ENCODE peak calls at places on chromosomes 5 and 9, in six cellular contexts. H, M, S, A, W and Z are unnamed samples.

GRCh38 chr9:124929464-124929863 is 11.4 kb downstream of the GOLGA1 start:
- DNase-seq in M (no peak), W (no peak), H (no peak), S (no peak), A (no peak), Z (no peak)

GRCh38 chr5:27594141-27594540 is 555.8 kb upstream of the CDH9 start:
- DNase-seq in A (no peak), W (peak), S (no peak), M (no peak), H (no peak), Z (peak)

GRCh38 chr5:9833871-9834270 is 203.7 kb upstream of the TAS2R1 start:
- DNase-seq in A (no peak), W (no peak), S (no peak), H (no peak), M (no peak), Z (no peak)

GRCh38 chr9:138096192-138096845 is 218.7 kb downstream of the CACNA1B start:
- DNase-seq in S (no peak), A (no peak), W (no peak), M (no peak), H (no peak), Z (no peak)

GRCh38 chr5:150133581-150134197 is 22.0 kb downstream of the PDGFRB start:
- DNase-seq in S (no peak), W (no peak), A (no peak), M (no peak), H (no peak), Z (no peak)

GRCh38 chr5:156515121-156515520 is 188.2 kb downstream of the SGCD start:
- DNase-seq in S (no peak), H (no peak), A (no peak), W (no peak), M (no peak), Z (no peak)

GRCh38 chr5:73640861-73641320 is 14.9 kb downstream of the ARHGEF28 start:
- DNase-seq in M (no peak), W (no peak), A (no peak), H (no peak), S (no peak), Z (no peak)

GRCh38 chr9:132978451-132979087 is at the start of gene GFI1B:
- DNase-seq in W (no peak), S (no peak), M (no peak), H (no peak), A (peak), Z (peak)

GRCh38 chr5:181181650-181182565 is 23.1 kb downstream of the TRIM7 start:
- DNase-seq in M (no peak), H (no peak), S (no peak), A (no peak), W (no peak), Z (no peak)

GRCh38 chr9:132584616-132585560 is 2.5 kb downstream of the BARHL1 start:
- DNase-seq in H (no peak), S (no peak), M (no peak), A (no peak), W (no peak), Z (no peak)

GRCh38 chr5:55853271-55853670 is 2.1 kb downstream of the IL31RA start:
- DNase-seq in W (no peak), M (no peak), S (no peak), H (no peak), A (no peak), Z (no peak)

GRCh38 chr9:16029796-16030363 is 477.0 kb downstream of the CCDC171 start:
- DNase-seq in W (no peak), H (no peak), M (no peak), A (no peak), S (no peak), Z (no peak)

GRCh38 chr5:90985341-90985740 is 397.8 kb downstream of the ARRDC3 start:
- DNase-seq in W (no peak), A (no peak), M (no peak), H (no peak), S (no peak), Z (no peak)

GRCh38 chr9:90044710-90045151 is 439.9 kb downstream of the GADD45G start:
- DNase-seq in M (no peak), S (no peak), A (peak), W (peak), H (no peak), Z (peak)

GRCh38 chr5:157283434-157283833 is 17.5 kb downstream of the CYFIP2 start:
- DNase-seq in H (no peak), W (no peak), M (no peak), S (no peak), A (no peak), Z (no peak)

GRCh38 chr5:124176692-124177091 is 569.7 kb downstream of the ZNF608 start:
- DNase-seq in S (no peak), A (no peak), M (no peak), W (no peak), H (no peak), Z (no peak)

GRCh38 chr5:93588586-93589347 is 5.7 kb downstream of the NR2F1 start:
- DNase-seq in M (no peak), A (no peak), W (no peak), H (no peak), S (no peak), Z (no peak)

GRCh38 chr5:135271533-135272310 is 127.3 kb downstream of the MACROH2A1 start:
- DNase-seq in S (no peak), M (no peak), H (no peak), A (no peak), W (no peak), Z (no peak)

GRCh38 chr5:9859798-9860197 is 229.6 kb upstream of the TAS2R1 start:
- DNase-seq in S (no peak), M (no peak), H (no peak), W (no peak), A (no peak), Z (no peak)